ENCODE peak calls at places on chromosome 2, in six cellular contexts. T, U, E, G, K and M are unnamed samples.

GRCh38 chr2:235833971-235834620 is 334.1 kb downstream of the GBX2 start:
- DNase-seq in G (no peak), E (no peak), K (no peak), U (no peak), T (no peak), M (no peak)

GRCh38 chr2:95267458-95268207 is 6.6 kb upstream of the PROM2 start:
- DNase-seq in T (no peak), E (no peak), U (peak; percentile 12), G (peak; percentile 20), K (no peak), M (no peak)

GRCh38 chr2:61177727-61178549 is 15.9 kb downstream of the C2orf74 start:
- DNase-seq in G (no peak), T (no peak), K (peak; percentile 47), U (peak; percentile 10), E (no peak), M (no peak)

GRCh38 chr2:86598966-86599365 is 24.7 kb downstream of the RNF103 start:
- DNase-seq in K (no peak), G (no peak), E (no peak), U (no peak), T (no peak), M (no peak)

GRCh38 chr2:70069049-70069448 is 18.2 kb upstream of the PCBP1 start:
- DNase-seq in U (peak; percentile 6), T (no peak), K (peak; percentile 65), G (no peak), E (no peak), M (no peak)

GRCh38 chr2:114800371-114800770 is 357.9 kb downstream of the DPP10 start:
- DNase-seq in G (no peak), K (no peak), T (no peak), E (no peak), U (no peak), M (no peak)

GRCh38 chr2:12227941-12228608 is 481.6 kb downstream of the LPIN1 start:
- DNase-seq in G (peak; percentile 43), U (peak; percentile 81), T (no peak), E (no peak), K (no peak), M (no peak)

GRCh38 chr2:222690564-222691200 is 19.2 kb downstream of the MOGAT1 start:
- DNase-seq in T (peak; percentile 86), U (peak; percentile 78), G (peak; percentile 66), E (peak; percentile 56), K (peak; percentile 67), M (peak; percentile 61)

GRCh38 chr2:64615844-64616536 is 37.7 kb downstream of the SERTAD2 start:
- DNase-seq in U (no peak), K (no peak), T (no peak), E (no peak), G (no peak), M (no peak)